ENCODE peak calls at places on chromosomes 16 and 17, in four cellular contexts. B, T, I and N are unnamed samples.

GRCh38 chr16:21653571-21653970 is 1.2 kb upstream of the IGSF6 start:
- DNase-seq in T (no peak), I (no peak), B (no peak), N (no peak)

GRCh38 chr16:85018529-85019236 is 7.3 kb upstream of the ZDHHC7 start:
- DNase-seq in T (no peak), B (no peak), I (no peak), N (peak)

GRCh38 chr16:2039286-2040030 is 8.2 kb downstream of the NTHL1 start:
- DNase-seq in I (no peak), B (no peak), T (no peak), N (no peak)

GRCh38 chr16:4257646-4258556 is 14.9 kb downstream of the TFAP4 start:
- DNase-seq in T (no peak), I (no peak), B (no peak), N (no peak)

GRCh38 chr17:55405600-55405999 is 16.0 kb downstream of the MMD start:
- DNase-seq in B (no peak), I (no peak), T (no peak), N (no peak)

GRCh38 chr16:1762196-1762878 is 9.0 kb downstream of the NME3 start:
- DNase-seq in I (no peak), B (no peak), T (no peak), N (no peak)

GRCh38 chr17:39754958-39755549 is 17.3 kb downstream of the GRB7 start:
- DNase-seq in I (no peak), T (no peak), B (peak), N (no peak)

GRCh38 chr16:10318798-10319500 is 66.9 kb upstream of the ATF7IP2 start:
- DNase-seq in I (no peak), B (no peak), T (no peak), N (no peak)

GRCh38 chr16:70437582-70438324 is 1.1 kb downstream of the ST3GAL2 start:
- DNase-seq in T (peak), B (peak), I (no peak), N (peak)

GRCh38 chr17:2214047-2214717 is 89.4 kb downstream of the SMG6 start:
- DNase-seq in I (peak), B (no peak), T (peak), N (peak)